ENCODE peak calls at places on chromosomes 3 and 15, in four cellular contexts. One of them, this sample, is unnamed. For H3K27me3 and H3K9me3, the result is how much of the 10 kb centered on the place peaks cover.

GRCh38 chr3:151813777-151814176 is at the start of gene AADAC:
- DNase-seq in CD8-positive, alpha-beta T cell: no peak
- DNase-seq in fibroblast of lung: peak
- DNase-seq in right cardiac atrium: no peak
- DNase-seq in this sample: no peak

GRCh38 chr15:48778338-48778730 is 32.5 kb downstream of the CEP152 start:
- DNase-seq in CD8-positive, alpha-beta T cell: no peak
- DNase-seq in fibroblast of lung: no peak
- DNase-seq in right cardiac atrium: no peak
- DNase-seq in this sample: no peak

GRCh38 chr3:184748219-184749135 is 36.6 kb upstream of the MAGEF1 start:
- DNase-seq in CD8-positive, alpha-beta T cell: no peak
- DNase-seq in fibroblast of lung: peak
- DNase-seq in right cardiac atrium: no peak
- DNase-seq in this sample: peak

GRCh38 chr15:91865903-91866302 is 12.4 kb downstream of the SLCO3A1 start:
- DNase-seq in CD8-positive, alpha-beta T cell: no peak
- DNase-seq in fibroblast of lung: no peak
- DNase-seq in right cardiac atrium: no peak
- DNase-seq in this sample: no peak

GRCh38 chr15:62392411-62392810 is 227.3 kb upstream of the C2CD4B start:
- DNase-seq in CD8-positive, alpha-beta T cell: no peak
- DNase-seq in fibroblast of lung: peak
- DNase-seq in right cardiac atrium: peak
- DNase-seq in this sample: no peak

GRCh38 chr15:34754171-34754580 is 622 bp downstream of the GJD2 start:
- DNase-seq in CD8-positive, alpha-beta T cell: no peak
- DNase-seq in fibroblast of lung: no peak
- DNase-seq in right cardiac atrium: peak
- DNase-seq in this sample: no peak

GRCh38 chr3:123694377-123695147 is 109.7 kb upstream of the HACD2 start:
- DNase-seq in CD8-positive, alpha-beta T cell: no peak
- DNase-seq in fibroblast of lung: no peak
- DNase-seq in right cardiac atrium: no peak
- DNase-seq in this sample: no peak

GRCh38 chr3:141575879-141576743 is 89.3 kb downstream of the RASA2 start:
- DNase-seq in CD8-positive, alpha-beta T cell: no peak
- DNase-seq in fibroblast of lung: peak
- DNase-seq in right cardiac atrium: no peak
- DNase-seq in this sample: no peak

GRCh38 chr3:155347901-155348300 is 54.4 kb upstream of the STRIT1 start:
- DNase-seq in CD8-positive, alpha-beta T cell: no peak
- DNase-seq in fibroblast of lung: no peak
- DNase-seq in right cardiac atrium: no peak
- DNase-seq in this sample: no peak

GRCh38 chr3:177772908-177773557 is 575.8 kb upstream of the TBL1XR1 start:
- DNase-seq in CD8-positive, alpha-beta T cell: no peak
- DNase-seq in fibroblast of lung: no peak
- DNase-seq in right cardiac atrium: peak
- DNase-seq in this sample: no peak

GRCh38 chr3:183968846-183969245 is 48.8 kb downstream of the ABCC5 start:
- DNase-seq in CD8-positive, alpha-beta T cell: no peak
- DNase-seq in fibroblast of lung: no peak
- DNase-seq in right cardiac atrium: no peak
- DNase-seq in this sample: no peak

GRCh38 chr3:55534876-55535275 is 47.8 kb upstream of the WNT5A start:
- DNase-seq in CD8-positive, alpha-beta T cell: no peak
- DNase-seq in fibroblast of lung: no peak
- DNase-seq in right cardiac atrium: no peak
- DNase-seq in this sample: no peak

GRCh38 chr3:55537563-55537962 is 50.5 kb upstream of the WNT5A start:
- DNase-seq in CD8-positive, alpha-beta T cell: no peak
- DNase-seq in fibroblast of lung: no peak
- DNase-seq in right cardiac atrium: no peak
- DNase-seq in this sample: no peak

GRCh38 chr3:55541016-55541415 is 53.9 kb upstream of the WNT5A start:
- DNase-seq in CD8-positive, alpha-beta T cell: no peak
- DNase-seq in fibroblast of lung: no peak
- DNase-seq in right cardiac atrium: no peak
- DNase-seq in this sample: no peak

GRCh38 chr3:55540579-55540978 is 53.5 kb upstream of the WNT5A start:
- DNase-seq in CD8-positive, alpha-beta T cell: no peak
- DNase-seq in fibroblast of lung: no peak
- DNase-seq in right cardiac atrium: no peak
- DNase-seq in this sample: no peak

GRCh38 chr3:55538158-55538557 is 51.1 kb upstream of the WNT5A start:
- DNase-seq in CD8-positive, alpha-beta T cell: no peak
- DNase-seq in fibroblast of lung: no peak
- DNase-seq in right cardiac atrium: no peak
- DNase-seq in this sample: no peak
- H3K27me3 ChIP-seq in CD8-positive, alpha-beta T cell: under half
- H3K27me3 ChIP-seq in fibroblast of lung: under half
- H3K27me3 ChIP-seq in right cardiac atrium: under half
- H3K27me3 ChIP-seq in this sample: under half

DNA sequence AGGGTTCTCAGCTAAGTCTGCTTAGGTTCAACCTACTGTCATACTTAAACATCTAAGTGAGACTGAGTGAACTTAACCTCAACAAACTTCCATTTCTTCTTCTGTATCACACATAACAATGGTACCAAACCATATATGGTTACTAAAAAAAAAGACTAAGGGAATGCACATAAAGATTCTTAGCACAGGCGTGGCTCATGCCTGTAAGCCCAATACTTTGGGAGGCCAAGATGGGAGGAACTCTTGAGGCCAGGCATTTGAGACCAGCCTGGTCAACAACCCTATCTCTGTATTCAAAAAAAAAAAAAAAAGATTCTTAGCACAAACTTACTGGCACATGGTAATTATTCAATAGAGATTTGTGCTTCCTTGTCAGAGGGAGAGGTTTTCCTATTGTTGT is 57.9 kb downstream of the ACAP2 start:
- DNase-seq in CD8-positive, alpha-beta T cell: no peak
- DNase-seq in fibroblast of lung: no peak
- DNase-seq in right cardiac atrium: no peak
- DNase-seq in this sample: no peak
- H3K4me3 ChIP-seq in CD8-positive, alpha-beta T cell: no peak
- H3K4me3 ChIP-seq in fibroblast of lung: no peak
- H3K4me3 ChIP-seq in right cardiac atrium: no peak
- H3K4me3 ChIP-seq in this sample: no peak

GRCh38 chr3:76683256-76683655 is 356.6 kb upstream of the ROBO2 start:
- DNase-seq in CD8-positive, alpha-beta T cell: no peak
- DNase-seq in fibroblast of lung: no peak
- DNase-seq in right cardiac atrium: no peak
- DNase-seq in this sample: no peak
- H3K9me3 ChIP-seq in CD8-positive, alpha-beta T cell: under half
- H3K9me3 ChIP-seq in fibroblast of lung: under half
- H3K9me3 ChIP-seq in right cardiac atrium: under half
- H3K9me3 ChIP-seq in this sample: under half

GRCh38 chr3:160826408-160826807 is 70.4 kb downstream of the PPM1L start:
- DNase-seq in CD8-positive, alpha-beta T cell: no peak
- DNase-seq in fibroblast of lung: no peak
- DNase-seq in right cardiac atrium: no peak
- DNase-seq in this sample: no peak

GRCh38 chr3:160829486-160830009 is 73.5 kb downstream of the PPM1L start:
- DNase-seq in CD8-positive, alpha-beta T cell: no peak
- DNase-seq in fibroblast of lung: no peak
- DNase-seq in right cardiac atrium: no peak
- DNase-seq in this sample: no peak

GRCh38 chr3:160830792-160831191 is 74.8 kb downstream of the PPM1L start:
- DNase-seq in CD8-positive, alpha-beta T cell: no peak
- DNase-seq in fibroblast of lung: no peak
- DNase-seq in right cardiac atrium: no peak
- DNase-seq in this sample: no peak

GRCh38 chr3:160827516-160827915 is 71.5 kb downstream of the PPM1L start:
- DNase-seq in CD8-positive, alpha-beta T cell: no peak
- DNase-seq in fibroblast of lung: no peak
- DNase-seq in right cardiac atrium: no peak
- DNase-seq in this sample: no peak

GRCh38 chr3:160828880-160829279 is 72.8 kb downstream of the PPM1L start:
- DNase-seq in CD8-positive, alpha-beta T cell: no peak
- DNase-seq in fibroblast of lung: no peak
- DNase-seq in right cardiac atrium: no peak
- DNase-seq in this sample: no peak
- H3K27me3 ChIP-seq in CD8-positive, alpha-beta T cell: under half
- H3K27me3 ChIP-seq in fibroblast of lung: under half
- H3K27me3 ChIP-seq in right cardiac atrium: under half
- H3K27me3 ChIP-seq in this sample: under half

DNA sequence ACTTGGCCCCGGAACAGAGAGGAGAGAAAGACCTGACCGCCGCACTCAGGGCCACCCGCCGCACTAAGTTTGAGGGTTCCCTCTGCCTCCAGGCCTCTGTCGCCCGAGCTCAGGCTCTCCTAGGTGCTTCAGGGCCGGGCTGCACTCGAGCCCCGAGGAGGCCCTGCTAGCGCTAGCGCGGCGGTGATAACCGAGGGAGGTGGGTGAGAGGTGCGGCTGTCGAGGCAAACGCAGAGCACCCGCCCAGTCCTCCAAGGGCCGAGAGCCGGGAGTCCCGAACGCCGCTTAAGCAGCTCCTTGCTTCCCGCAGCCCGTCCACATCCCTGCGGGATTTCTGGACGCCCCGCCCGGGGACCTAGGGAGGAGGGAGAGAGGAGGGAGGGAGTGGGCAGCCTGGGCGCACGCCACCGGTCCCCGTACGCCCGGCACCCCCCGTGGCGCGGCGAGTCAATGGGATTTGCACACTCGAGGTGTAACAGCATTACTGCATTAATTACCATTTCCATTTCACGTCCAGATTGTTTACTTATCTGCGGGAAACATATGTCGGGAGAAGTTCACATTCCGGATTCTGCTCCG is 6.8 kb downstream of the SOX14 start:
- DNase-seq in CD8-positive, alpha-beta T cell: no peak
- DNase-seq in fibroblast of lung: no peak
- DNase-seq in right cardiac atrium: peak
- DNase-seq in this sample: no peak
- H3K4me3 ChIP-seq in CD8-positive, alpha-beta T cell: no peak
- H3K4me3 ChIP-seq in fibroblast of lung: no peak
- H3K4me3 ChIP-seq in right cardiac atrium: peak
- H3K4me3 ChIP-seq in this sample: no peak

GRCh38 chr3:9553021-9553948 is at the start of gene LHFPL4:
- DNase-seq in CD8-positive, alpha-beta T cell: no peak
- DNase-seq in fibroblast of lung: no peak
- DNase-seq in right cardiac atrium: no peak
- DNase-seq in this sample: no peak

GRCh38 chr3:9548991-9549390 is 4.6 kb downstream of the LHFPL4 start:
- DNase-seq in CD8-positive, alpha-beta T cell: no peak
- DNase-seq in fibroblast of lung: no peak
- DNase-seq in right cardiac atrium: no peak
- DNase-seq in this sample: no peak

GRCh38 chr3:9552252-9552999 is 1.2 kb downstream of the LHFPL4 start:
- DNase-seq in CD8-positive, alpha-beta T cell: peak
- DNase-seq in fibroblast of lung: peak
- DNase-seq in right cardiac atrium: peak
- DNase-seq in this sample: peak

GRCh38 chr3:9550999-9551398 is 2.6 kb downstream of the LHFPL4 start:
- DNase-seq in CD8-positive, alpha-beta T cell: no peak
- DNase-seq in fibroblast of lung: no peak
- DNase-seq in right cardiac atrium: no peak
- DNase-seq in this sample: no peak

DNA sequence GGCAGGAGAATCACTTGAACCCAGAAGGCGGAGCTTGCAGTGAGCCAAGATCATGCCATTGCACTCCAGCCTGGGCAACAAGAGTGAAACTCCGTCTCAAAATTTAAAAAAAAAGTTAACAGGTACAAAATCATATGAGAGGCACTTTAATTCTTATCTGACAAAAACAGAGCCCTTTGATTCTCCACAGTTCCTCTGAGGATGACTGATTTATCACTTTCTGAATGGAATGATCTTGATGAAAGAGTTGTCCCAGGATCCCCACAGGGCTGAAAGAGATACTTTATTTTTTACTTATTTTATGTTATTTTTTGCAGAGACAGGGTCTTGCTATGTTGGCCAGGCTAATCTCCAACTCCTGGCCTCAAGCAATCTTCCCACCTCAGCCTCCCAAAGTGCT is 4.0 kb downstream of the LHFPL4 start:
- DNase-seq in CD8-positive, alpha-beta T cell: no peak
- DNase-seq in fibroblast of lung: no peak
- DNase-seq in right cardiac atrium: no peak
- DNase-seq in this sample: no peak
- H3K9me3 ChIP-seq in CD8-positive, alpha-beta T cell: under half
- H3K9me3 ChIP-seq in fibroblast of lung: under half
- H3K9me3 ChIP-seq in right cardiac atrium: under half
- H3K9me3 ChIP-seq in this sample: under half

DNA sequence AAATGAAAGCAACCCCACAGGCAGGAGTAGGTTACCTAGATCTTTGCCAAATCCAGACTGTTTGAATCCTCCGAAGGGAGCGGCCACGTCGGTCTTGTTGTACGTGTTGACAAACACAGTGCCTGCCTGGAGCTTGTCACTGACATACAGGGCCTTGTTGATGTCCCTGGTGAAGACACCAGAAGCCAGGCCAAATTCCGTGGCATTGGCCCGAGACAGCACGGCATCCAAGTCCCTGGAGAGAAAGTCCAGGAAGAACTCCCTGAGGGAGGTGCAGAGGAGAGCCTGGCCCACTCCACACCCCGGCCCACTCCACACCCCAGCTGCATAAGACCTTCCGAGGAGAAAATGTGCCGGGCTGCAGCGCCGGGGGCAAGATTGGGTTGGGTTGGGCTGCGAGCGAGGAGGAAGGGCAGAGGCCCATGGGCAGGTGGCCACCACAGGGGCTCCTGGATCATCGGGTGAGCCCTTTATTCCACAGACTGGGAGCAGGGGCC is 21.8 kb upstream of the SLC41A3 start:
- DNase-seq in CD8-positive, alpha-beta T cell: no peak
- DNase-seq in fibroblast of lung: no peak
- DNase-seq in right cardiac atrium: no peak
- DNase-seq in this sample: peak
- H3K27me3 ChIP-seq in CD8-positive, alpha-beta T cell: under half
- H3K27me3 ChIP-seq in fibroblast of lung: under half
- H3K27me3 ChIP-seq in right cardiac atrium: under half
- H3K27me3 ChIP-seq in this sample: under half

This sample was measured in left lung.